ENCODE peak calls at places on chromosome 6, in ten cellular contexts. E is A549, Z is sigmoid colon, B is IMR-90, P is endothelial cell of umbilical vein, A is ovary, M is stomach, D is adrenal gland, U is breast epithelium, T is spleen. G is an unnamed sample. For H3K4me1, the result is how much of the 10 kb centered on the place peaks cover.

GRCh38 chr6:56624046-56624727 is 18.5 kb downstream of the DST start:
- DNase-seq in T (no peak), A (no peak), E (peak), B (no peak), Z (no peak), U (no peak), D (no peak), P (no peak), M (no peak), G (no peak)

GRCh38 chr6:3230275-3231212 is 3.1 kb upstream of the TUBB2B start:
- DNase-seq in A (no peak), T (no peak), P (peak), M (no peak), B (peak), D (no peak), U (no peak), Z (no peak), E (no peak), G (no peak)

GRCh38 chr6:85574932-85575598 is 18.6 kb downstream of the SNX14 start:
- DNase-seq in P (peak), B (peak), M (no peak), E (no peak), Z (no peak), T (no peak), U (no peak), A (no peak), D (no peak), G (no peak)

GRCh38 chr6:3884007-3884745 is 35.0 kb downstream of the FAM50B start:
- DNase-seq in B (peak), M (no peak), U (no peak), Z (no peak), P (peak), T (no peak), D (no peak), A (no peak), E (peak), G (no peak)

GRCh38 chr6:87945181-87945580 is 102.5 kb upstream of the SPACA1 start:
- DNase-seq in P (no peak), D (no peak), T (no peak), E (no peak), A (no peak), U (no peak), M (no peak), B (no peak), Z (no peak), G (no peak)

GRCh38 chr6:144736763-144737162 is 451.6 kb downstream of the UTRN start:
- DNase-seq in D (no peak), P (no peak), E (no peak), T (no peak), B (no peak), M (no peak), Z (no peak), A (no peak), U (no peak), G (no peak)

GRCh38 chr6:167113935-167114910 is 8.7 kb upstream of the CCR6 start:
- DNase-seq in B (no peak), D (peak), Z (no peak), U (no peak), T (peak), A (no peak), M (no peak), E (no peak), P (no peak), G (no peak)

GRCh38 chr6:132368916-132369481 is 32.3 kb downstream of the MOXD1 start:
- DNase-seq in D (no peak), E (no peak), Z (no peak), U (no peak), A (no peak), P (no peak), T (no peak), M (no peak), B (no peak), G (no peak)

GRCh38 chr6:118667988-118668387 is 16.6 kb upstream of the CEP85L start:
- DNase-seq in Z (no peak), P (no peak), E (no peak), B (peak), U (no peak), T (no peak), A (no peak), D (no peak), M (no peak), G (no peak)

GRCh38 chr6:28675600-28675999 is 149.9 kb downstream of the GPX5 start:
- DNase-seq in D (no peak), P (no peak), Z (no peak), E (no peak), B (no peak), U (no peak), M (no peak), A (no peak), T (no peak), G (no peak)

GRCh38 chr6:136749359-136749758 is 42.9 kb downstream of the MAP3K5 start:
- DNase-seq in D (no peak), U (no peak), B (no peak), A (no peak), M (no peak), P (no peak), Z (no peak), T (no peak), E (no peak), G (no peak)

GRCh38 chr6:35686873-35687557 is 1.7 kb downstream of the FKBP5 start:
- DNase-seq in Z (no peak), E (no peak), D (no peak), U (no peak), A (no peak), B (no peak), M (no peak), P (no peak), T (no peak), G (no peak)

GRCh38 chr6:36914227-36914794 is 28.6 kb downstream of the C6orf89 start:
- DNase-seq in E (peak), B (peak), D (peak), T (no peak), A (no peak), Z (no peak), P (peak), M (peak), U (no peak), G (no peak)

GRCh38 chr6:148747145-148747492 is 289 bp downstream of the UST start:
- DNase-seq in D (peak), U (peak), P (peak), T (peak), M (peak), A (peak), B (peak), Z (peak), E (peak), G (peak)

GRCh38 chr6:166465671-166466087 is 82.9 kb upstream of the MPC1 start:
- DNase-seq in D (no peak), Z (peak), A (no peak), U (no peak), B (peak), M (no peak), E (peak), P (no peak), T (no peak), G (peak)

GRCh38 chr6:165804331-165805066 is 141.5 kb upstream of the PDE10A start:
- DNase-seq in M (no peak), Z (no peak), A (no peak), E (no peak), U (no peak), D (no peak), B (no peak), T (no peak), P (peak), G (peak)

GRCh38 chr6:116458264-116458663 is 2.9 kb upstream of the CALHM6 start:
- DNase-seq in A (no peak), Z (no peak), U (no peak), B (no peak), T (no peak), D (no peak), M (no peak), E (no peak), P (no peak), G (no peak)

GRCh38 chr6:116461563-116462507 is 660 bp downstream of the CALHM6 start:
- DNase-seq in M (peak), E (no peak), B (peak), Z (peak), A (peak), P (peak), U (no peak), T (peak), D (peak), G (peak)

GRCh38 chr6:116462516-116462915 is 1.3 kb downstream of the CALHM6 start:
- DNase-seq in P (no peak), M (no peak), B (no peak), A (no peak), Z (no peak), E (no peak), T (no peak), U (no peak), D (no peak), G (no peak)

GRCh38 chr6:116459927-116460326 is 1.2 kb upstream of the CALHM6 start:
- DNase-seq in U (no peak), T (no peak), E (no peak), A (no peak), D (no peak), P (no peak), B (no peak), M (no peak), Z (no peak), G (no peak)

DNA sequence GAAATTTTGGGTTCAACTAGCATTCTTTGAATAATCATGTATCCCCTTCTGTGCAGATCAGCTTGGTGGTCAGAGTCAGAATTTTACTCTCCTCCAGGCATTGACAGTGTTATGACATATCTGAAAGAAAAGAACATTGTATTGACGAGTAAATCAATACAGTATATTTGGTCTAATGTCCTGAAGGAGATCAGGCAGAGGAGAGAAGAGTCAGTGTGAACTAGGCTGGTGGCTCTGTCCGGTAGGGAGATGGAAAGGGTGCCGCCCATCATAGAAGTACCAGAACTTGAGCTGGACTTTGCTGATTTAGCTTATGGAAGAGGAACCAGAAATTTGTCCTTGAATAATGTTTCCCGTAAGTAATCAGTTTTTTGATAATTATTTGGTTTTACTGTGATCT is at the start of gene CALHM6:
- DNase-seq in Z (no peak), A (no peak), P (no peak), B (no peak), E (no peak), D (no peak), M (no peak), T (no peak), U (no peak), G (no peak)
- H3K27ac ChIP-seq in Z (peak), A (no peak), P (no peak), B (no peak), E (no peak), D (no peak), M (peak), T (peak), U (no peak), G (peak)

DNA sequence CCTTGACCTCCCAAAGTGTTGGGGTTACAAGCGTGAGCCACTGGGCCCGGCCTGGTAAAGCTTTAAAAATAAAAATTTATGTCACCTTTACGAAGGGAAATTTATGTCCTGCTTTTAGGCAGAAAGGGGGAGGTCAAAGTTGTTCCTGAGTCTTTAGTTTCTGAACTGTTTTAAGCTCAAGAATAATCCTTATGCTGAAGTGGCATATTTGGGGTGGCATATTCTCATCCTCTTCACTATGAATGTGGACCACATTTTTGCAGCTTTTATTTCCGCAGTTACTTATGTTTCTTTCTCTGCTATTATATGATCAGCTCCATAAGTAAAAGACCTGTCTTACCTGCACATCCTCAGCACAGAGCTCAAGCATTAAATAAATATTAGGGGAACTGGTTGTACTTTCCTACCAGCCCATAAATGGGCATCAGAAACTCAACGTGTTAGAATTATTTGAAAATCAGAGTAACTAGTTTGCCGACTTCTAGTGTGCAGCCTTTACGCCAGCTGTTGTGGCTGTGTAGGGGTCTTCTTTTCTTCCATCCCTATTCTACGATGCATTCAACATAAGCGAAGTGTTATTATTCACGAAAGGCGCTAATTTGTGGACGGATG is 941 bp upstream of the AKAP7 start:
- DNase-seq in U (no peak), M (no peak), E (no peak), B (no peak), D (no peak), T (no peak), P (no peak), A (no peak), Z (no peak), G (no peak)
- H3K4me1 ChIP-seq in U (under half), M (under half), E (under half), B (under half), D (under half), T (under half), P (under half), A (under half), Z (under half), G (under half)

GRCh38 chr6:33314515-33314942 is 651 bp upstream of the TAPBP start:
- DNase-seq in D (peak), Z (peak), B (peak), U (peak), P (peak), M (peak), T (peak), A (no peak), E (peak), G (peak)

GRCh38 chr6:33312361-33313104 is 1.3 kb downstream of the TAPBP start:
- DNase-seq in Z (peak), B (peak), T (peak), P (peak), E (peak), A (peak), D (peak), M (peak), U (peak), G (peak)

GRCh38 chr6:33314943-33315752 is 1.3 kb upstream of the TAPBP start:
- DNase-seq in D (peak), E (peak), T (peak), M (peak), B (no peak), Z (peak), P (peak), A (peak), U (peak), G (peak)

GRCh38 chr6:33313105-33313708 is 671 bp downstream of the TAPBP start:
- DNase-seq in E (no peak), T (peak), A (no peak), P (peak), U (no peak), D (peak), B (peak), Z (peak), M (peak), G (peak)

DNA sequence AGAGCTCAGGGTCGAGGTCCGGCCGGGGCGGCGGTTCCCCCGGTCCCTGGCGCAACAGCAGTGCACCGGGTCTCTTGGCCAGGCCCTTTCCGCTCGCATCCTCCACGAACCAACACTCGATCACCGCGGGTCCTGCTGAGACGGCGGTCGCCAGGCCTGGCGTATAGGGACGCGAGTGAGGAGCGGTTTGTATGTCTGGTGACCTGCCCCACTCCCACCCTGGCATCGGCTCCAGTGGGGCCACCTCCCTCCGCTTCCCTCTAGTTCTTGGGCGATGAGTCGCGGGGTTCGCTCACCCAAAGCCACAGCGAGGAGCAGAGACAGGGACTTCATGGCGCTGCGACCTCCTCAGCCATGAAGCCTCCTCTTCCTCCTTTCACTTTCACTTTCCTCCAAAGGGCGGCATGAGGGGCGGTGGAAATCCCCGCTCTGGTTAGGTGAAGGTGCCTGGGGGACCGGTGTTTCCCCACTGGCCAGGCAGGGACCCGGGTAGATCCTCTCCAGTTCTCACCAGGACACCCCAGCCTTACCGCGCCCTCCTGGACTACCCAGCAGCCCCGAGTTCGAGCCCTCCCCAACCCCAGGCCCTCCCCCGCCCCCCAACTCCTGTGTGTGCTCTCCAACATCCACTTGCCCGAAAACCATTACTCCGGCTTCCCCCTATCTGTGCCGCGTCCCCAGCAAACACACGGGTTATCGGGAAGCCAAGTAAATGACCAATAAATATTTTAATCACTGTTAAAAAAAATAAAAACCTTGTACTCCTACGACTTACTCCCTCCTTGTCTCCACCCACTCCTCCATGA is at the start of gene TAPBP:
- DNase-seq in P (peak), A (no peak), E (peak), M (peak), T (peak), D (peak), B (peak), U (peak), Z (peak), G (peak)
- TF ChIP-seq POLR2A in P (peak), A (peak), E (no peak), M (no peak), T (no peak), D (peak), B (peak), U (peak), Z (no peak), G (peak)

GRCh38 chr6:83459663-83460062 is 28.8 kb upstream of the ME1 start:
- DNase-seq in U (no peak), B (no peak), Z (no peak), P (no peak), D (no peak), A (no peak), M (no peak), T (no peak), E (no peak), G (no peak)

GRCh38 chr6:83464741-83465140 is 33.9 kb upstream of the ME1 start:
- DNase-seq in A (no peak), P (no peak), U (no peak), E (no peak), B (no peak), M (no peak), Z (no peak), T (no peak), D (no peak), G (no peak)

GRCh38 chr6:83463886-83464285 is 33.0 kb upstream of the ME1 start:
- DNase-seq in T (no peak), A (no peak), B (peak), Z (no peak), M (no peak), E (no peak), D (no peak), P (no peak), U (no peak), G (no peak)

GRCh38 chr6:83461438-83461837 is 30.6 kb upstream of the ME1 start:
- DNase-seq in D (no peak), B (peak), M (no peak), U (no peak), T (no peak), A (no peak), E (no peak), Z (no peak), P (no peak), G (no peak)

DNA sequence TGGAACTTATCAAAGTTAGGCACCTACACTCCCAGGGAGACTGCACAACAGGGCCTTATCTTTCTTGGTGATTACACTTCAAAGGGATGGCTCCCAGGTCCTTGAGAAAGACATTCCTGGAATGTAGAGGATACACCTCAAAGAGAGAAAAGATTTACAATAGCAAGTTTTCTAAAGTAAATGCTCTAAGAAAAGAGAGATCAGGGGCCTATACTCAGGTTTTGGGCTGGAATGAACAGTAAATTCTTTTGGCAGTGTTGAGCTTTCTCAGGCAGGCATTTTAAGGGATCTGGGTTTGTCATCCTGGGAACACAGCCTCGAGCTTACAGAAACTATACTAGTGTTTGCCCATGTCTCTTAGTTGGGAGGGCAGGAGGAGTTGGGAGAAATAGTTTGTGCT is 31.7 kb upstream of the ME1 start:
- DNase-seq in E (no peak), B (no peak), T (no peak), D (no peak), M (no peak), P (no peak), U (no peak), A (no peak), Z (no peak), G (no peak)
- H3K27ac ChIP-seq in E (no peak), B (no peak), T (no peak), D (no peak), M (no peak), P (no peak), U (no peak), A (no peak), Z (no peak), G (no peak)

GRCh38 chr6:41799517-41799916 is 12.0 kb downstream of the TOMM6 start:
- DNase-seq in M (no peak), Z (no peak), D (no peak), A (no peak), T (no peak), E (no peak), B (no peak), U (no peak), P (no peak), G (no peak)

GRCh38 chr6:41796474-41796873 is 9.0 kb downstream of the TOMM6 start:
- DNase-seq in M (no peak), U (no peak), P (no peak), B (no peak), Z (no peak), E (no peak), D (no peak), A (no peak), T (no peak), G (no peak)

GRCh38 chr6:41801380-41801779 is 13.9 kb downstream of the TOMM6 start:
- DNase-seq in Z (no peak), D (no peak), U (no peak), E (no peak), A (no peak), B (peak), M (no peak), P (peak), T (no peak), G (no peak)

DNA sequence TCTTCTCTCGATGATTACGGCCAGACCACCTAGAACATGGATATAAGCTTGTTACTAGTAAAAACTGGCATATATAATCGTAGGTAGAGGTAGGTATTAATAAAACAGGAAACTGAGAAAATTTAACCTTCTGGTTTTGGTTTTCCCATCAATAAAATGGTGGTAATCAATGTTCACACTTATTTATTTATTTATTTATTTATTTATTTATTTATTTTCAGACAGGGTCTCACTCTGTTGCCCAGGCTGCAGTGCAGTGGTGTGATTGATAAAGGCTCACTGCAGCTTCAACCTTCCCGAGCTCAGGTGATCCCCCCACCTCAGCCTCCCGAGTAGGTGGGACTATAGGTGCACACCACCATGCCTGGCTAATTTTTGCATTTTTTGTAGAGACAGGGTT is 11.4 kb downstream of the TOMM6 start:
- DNase-seq in T (no peak), B (no peak), M (no peak), U (no peak), D (no peak), E (no peak), P (no peak), Z (no peak), A (no peak), G (no peak)
- H3K4me1 ChIP-seq in T (under half), B (under half), M (under half), U (under half), D (under half), E (under half), P (under half), Z (under half), A (under half), G (under half)

G was measured in heart left ventricle.